ENCODE peak calls at places on chromosomes 6 and 20, in five cellular contexts. K, M, C, G and Y are unnamed samples.

GRCh38 chr6:139369568-139370046 is 4.8 kb downstream of the CITED2 start:
- DNase-seq in K (peak; percentile 33), C (peak; percentile 82), M (no peak), G (no peak), Y (no peak)

GRCh38 chr6:37536462-37537225 is 37.0 kb upstream of the CCDC167 start:
- DNase-seq in M (no peak), C (no peak), G (no peak), K (no peak), Y (no peak)

GRCh38 chr20:62030834-62031434 is 34.7 kb downstream of the TAF4 start:
- DNase-seq in M (peak; percentile 26), K (peak; percentile 80), G (no peak), C (no peak), Y (no peak)

GRCh38 chr6:159915397-159915796 is 24.6 kb downstream of the MAS1 start:
- DNase-seq in C (no peak), M (no peak), K (no peak), G (no peak), Y (no peak)

GRCh38 chr6:28922841-28923317 is 906 bp downstream of the TRIM27 start:
- DNase-seq in G (peak; percentile 19), K (peak; percentile 56), C (no peak), M (no peak), Y (peak; percentile 41)

GRCh38 chr6:38092462-38092861 is 272.9 kb downstream of the ZFAND3 start:
- DNase-seq in C (no peak), G (no peak), K (no peak), M (no peak), Y (no peak)

GRCh38 chr6:26029857-26030653 is 57.2 kb upstream of the HFE start:
- DNase-seq in G (no peak), C (no peak), K (no peak), M (no peak), Y (no peak)

GRCh38 chr6:56690519-56691200 is 48.0 kb upstream of the DST start:
- DNase-seq in C (peak; percentile 50), G (no peak), K (no peak), M (no peak), Y (peak; percentile 15)

GRCh38 chr6:38997128-38997761 is 51.3 kb upstream of the GLP1R start:
- DNase-seq in K (peak; percentile 17), G (no peak), C (no peak), M (no peak), Y (peak; percentile 55)

GRCh38 chr6:1322725-1323219 is 10.9 kb downstream of the FOXQ1 start:
- DNase-seq in C (no peak), G (no peak), K (no peak), M (no peak), Y (no peak)

GRCh38 chr6:121430514-121431460 is 4.7 kb upstream of the GJA1 start:
- DNase-seq in K (no peak), C (no peak), G (no peak), M (no peak), Y (no peak)

GRCh38 chr6:27478141-27478705 is 5.3 kb upstream of the ZNF184 start:
- DNase-seq in K (peak; percentile 27), G (no peak), M (no peak), C (no peak), Y (peak; percentile 40)

GRCh38 chr6:10409766-10410209 is 5.1 kb downstream of the TFAP2A start:
- DNase-seq in C (no peak), G (no peak), M (no peak), K (no peak), Y (no peak)

GRCh38 chr6:19852090-19852457 is 14.9 kb downstream of the ID4 start:
- DNase-seq in C (no peak), G (no peak), K (no peak), M (no peak), Y (no peak)

GRCh38 chr20:24735263-24735662 is 213.8 kb upstream of the CST7 start:
- DNase-seq in G (no peak), K (no peak), M (no peak), C (no peak), Y (no peak)